ENCODE peak calls at places on chromosomes 12 and 14, in six cellular contexts. M is heart right ventricle, D is Peyer's patch, E is transverse colon, T is WERI-Rb-1, O is IMR-90. P is an unnamed sample.

GRCh38 chr12:27083861-27084271 is 1.5 kb upstream of the C12orf71 start:
- DNase-seq in M (no peak), O (peak; percentile 71), T (peak; percentile 8), D (no peak), E (no peak), P (peak; percentile 72)

GRCh38 chr12:107774349-107775029 is at the start of gene ASCL4:
- DNase-seq in D (no peak), E (no peak), T (no peak), O (no peak), M (no peak), P (no peak)

GRCh38 chr14:50038398-50039119 is 77.8 kb downstream of the VCPKMT start:
- DNase-seq in E (no peak), M (no peak), T (no peak), O (peak; percentile 98), D (no peak), P (peak; percentile 91)

GRCh38 chr12:48285751-48286650 is 64.7 kb downstream of the ZNF641 start:
- DNase-seq in O (no peak), M (no peak), D (no peak), T (no peak), E (no peak), P (no peak)

GRCh38 chr12:7079826-7080125 is 12.5 kb downstream of the C1R start:
- DNase-seq in M (no peak), T (no peak), O (peak; percentile 76), D (no peak), E (no peak), P (peak; percentile 80)

GRCh38 chr12:90023207-90023870 is 314.7 kb upstream of the ATP2B1 start:
- DNase-seq in O (no peak), D (no peak), E (no peak), M (no peak), T (peak; percentile 92), P (no peak)

GRCh38 chr14:78152246-78153068 is 17.7 kb upstream of the NRXN3 start:
- DNase-seq in E (no peak), T (no peak), D (no peak), O (no peak), M (no peak), P (no peak)

GRCh38 chr12:95784286-95784685 is 6.3 kb downstream of the NTN4 start:
- DNase-seq in T (no peak), E (no peak), O (peak; percentile 44), D (no peak), M (no peak), P (no peak)

GRCh38 chr12:116916714-116917114 is 6.0 kb downstream of the FBXW8 start:
- DNase-seq in E (peak; percentile 9), D (no peak), T (peak; percentile 38), M (no peak), O (peak; percentile 84), P (peak; percentile 90)

GRCh38 chr14:32324601-32325000 is 4.5 kb upstream of the AKAP6 start:
- DNase-seq in D (no peak), M (no peak), T (no peak), O (no peak), E (no peak), P (peak; percentile 53)

GRCh38 chr14:90714811-90715210 is 101.4 kb downstream of the TTC7B start:
- DNase-seq in D (no peak), M (no peak), E (no peak), O (peak; percentile 65), T (no peak), P (peak; percentile 45)

GRCh38 chr14:21997300-21997699 is 323.7 kb upstream of the OR4E1 start:
- DNase-seq in M (no peak), D (no peak), O (peak; percentile 4), E (no peak), T (no peak), P (peak; percentile 19)

GRCh38 chr14:78325911-78326310 is 155.7 kb downstream of the NRXN3 start:
- DNase-seq in O (no peak), T (no peak), E (no peak), D (no peak), M (no peak), P (no peak)

GRCh38 chr14:58744951-58745350 is 107.2 kb downstream of the DACT1 start:
- DNase-seq in T (no peak), D (no peak), O (no peak), E (no peak), M (no peak), P (no peak)

GRCh38 chr12:27787559-27787958 is 7.5 kb upstream of the MANSC4 start:
- DNase-seq in E (no peak), M (no peak), D (no peak), T (no peak), O (peak; percentile 86), P (peak; percentile 22)

GRCh38 chr14:61524211-61524806 is 171.0 kb upstream of the HIF1A start:
- DNase-seq in T (no peak), O (peak; percentile 74), E (no peak), M (no peak), D (no peak), P (peak; percentile 81)

GRCh38 chr12:6096527-6096926 is 27.9 kb downstream of the VWF start:
- DNase-seq in M (no peak), O (no peak), T (no peak), E (no peak), D (no peak), P (no peak)

GRCh38 chr14:101819251-101819990 is 57.9 kb downstream of the PPP2R5C start:
- DNase-seq in E (peak; percentile 58), D (peak; percentile 82), O (no peak), M (no peak), T (no peak), P (no peak)

DNA sequence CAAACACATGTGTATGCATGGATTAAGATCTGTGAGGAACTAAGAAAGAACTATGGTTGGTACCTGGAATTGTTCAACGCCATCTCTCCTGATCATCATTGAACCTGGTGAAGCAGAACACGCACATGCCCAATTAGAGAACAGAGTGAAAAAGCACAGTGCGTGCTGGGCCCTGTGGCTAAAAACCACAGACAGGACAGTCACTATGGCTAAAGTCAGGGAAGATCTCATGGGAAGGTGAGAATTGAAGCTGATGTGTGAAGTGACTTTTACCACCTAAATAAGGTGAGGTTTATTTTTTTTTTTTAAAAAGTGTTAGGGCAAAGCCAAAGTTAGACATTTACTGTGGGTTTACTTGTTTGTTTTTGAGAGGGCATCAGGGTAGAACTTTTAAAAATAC is 215.0 kb downstream of the SLC38A4 start:
- DNase-seq in D (no peak), E (no peak), T (no peak), M (no peak), O (no peak), P (no peak)
- H3K4me3 ChIP-seq in D (no peak overlapping the region), E (no peak overlapping the region), T (no peak overlapping the region), M (no peak overlapping the region), O (no peak overlapping the region), P (no peak overlapping the region)

DNA sequence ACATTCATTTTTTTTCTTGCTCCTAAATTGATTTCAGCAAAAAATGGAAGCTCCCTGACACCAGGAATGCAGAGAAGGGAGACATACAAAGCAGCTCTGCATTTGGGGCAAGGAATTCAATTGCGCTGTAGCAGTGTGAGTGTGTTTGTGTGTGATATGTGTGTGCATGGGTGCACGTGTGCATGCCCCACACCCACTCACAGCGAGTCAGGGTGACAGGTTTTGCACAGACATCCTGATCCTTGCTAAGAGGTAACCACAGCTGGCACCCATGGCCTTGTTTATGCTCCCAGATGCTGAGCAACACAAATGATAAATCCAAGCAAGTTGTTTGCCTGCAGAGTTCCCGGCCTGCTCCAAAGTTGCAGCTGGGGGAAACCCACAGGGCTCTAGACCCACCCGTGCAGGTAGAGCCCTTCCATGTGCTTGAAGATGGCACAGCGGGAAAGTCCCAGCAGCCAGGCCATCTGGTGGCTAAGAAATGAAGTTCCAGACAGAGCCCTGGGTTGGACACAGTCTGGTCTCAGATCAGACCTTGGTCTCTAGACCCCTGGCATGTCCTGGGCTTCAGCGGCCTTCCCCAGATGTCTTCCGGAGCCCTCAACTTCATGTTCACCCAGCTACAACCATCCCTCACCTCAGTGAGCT is 25.8 kb upstream of the BDKRB2 start:
- DNase-seq in D (no peak), E (no peak), O (peak; percentile 62), T (peak; percentile 42), M (no peak), P (no peak)
- TF ChIP-seq CTCF in D (no peak), E (no peak), O (no peak), T (peak; percentile 50), M (no peak), P (peak; percentile 26)

DNA sequence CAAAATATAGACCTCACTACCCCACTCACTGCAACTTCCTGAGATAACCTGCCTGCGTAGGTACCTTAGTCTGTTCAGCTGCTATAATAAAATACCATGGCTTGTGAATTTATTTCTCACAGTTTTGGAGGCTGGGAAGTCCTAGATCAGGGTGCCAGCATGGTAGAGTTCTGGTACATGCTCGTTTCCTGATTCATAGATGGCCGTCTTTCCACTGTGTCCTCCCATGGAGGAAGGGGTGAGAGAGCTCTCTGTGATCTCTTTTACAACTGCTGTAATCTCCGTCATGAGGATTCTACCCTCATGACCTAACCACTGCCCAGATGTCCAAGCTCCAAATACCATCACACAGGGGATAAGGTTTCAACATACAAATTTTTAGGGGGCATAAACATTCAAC is 49.7 kb downstream of the KCNA1 start:
- DNase-seq in O (no peak), T (no peak), M (no peak), D (no peak), E (no peak), P (no peak)
- H3K4me3 ChIP-seq in O (no peak overlapping the region), T (no peak overlapping the region), M (no peak overlapping the region), D (no peak overlapping the region), E (no peak overlapping the region), P (no peak overlapping the region)

GRCh38 chr12:126926023-126926600 is 1340.9 kb upstream of the TMEM132C start:
- DNase-seq in M (no peak), O (no peak), D (no peak), E (no peak), T (peak; percentile 18), P (no peak)
- TF ChIP-seq CTCF in M (no peak), O (no peak), D (peak; percentile 44), E (no peak), T (peak; percentile 46), P (no peak)

DNA sequence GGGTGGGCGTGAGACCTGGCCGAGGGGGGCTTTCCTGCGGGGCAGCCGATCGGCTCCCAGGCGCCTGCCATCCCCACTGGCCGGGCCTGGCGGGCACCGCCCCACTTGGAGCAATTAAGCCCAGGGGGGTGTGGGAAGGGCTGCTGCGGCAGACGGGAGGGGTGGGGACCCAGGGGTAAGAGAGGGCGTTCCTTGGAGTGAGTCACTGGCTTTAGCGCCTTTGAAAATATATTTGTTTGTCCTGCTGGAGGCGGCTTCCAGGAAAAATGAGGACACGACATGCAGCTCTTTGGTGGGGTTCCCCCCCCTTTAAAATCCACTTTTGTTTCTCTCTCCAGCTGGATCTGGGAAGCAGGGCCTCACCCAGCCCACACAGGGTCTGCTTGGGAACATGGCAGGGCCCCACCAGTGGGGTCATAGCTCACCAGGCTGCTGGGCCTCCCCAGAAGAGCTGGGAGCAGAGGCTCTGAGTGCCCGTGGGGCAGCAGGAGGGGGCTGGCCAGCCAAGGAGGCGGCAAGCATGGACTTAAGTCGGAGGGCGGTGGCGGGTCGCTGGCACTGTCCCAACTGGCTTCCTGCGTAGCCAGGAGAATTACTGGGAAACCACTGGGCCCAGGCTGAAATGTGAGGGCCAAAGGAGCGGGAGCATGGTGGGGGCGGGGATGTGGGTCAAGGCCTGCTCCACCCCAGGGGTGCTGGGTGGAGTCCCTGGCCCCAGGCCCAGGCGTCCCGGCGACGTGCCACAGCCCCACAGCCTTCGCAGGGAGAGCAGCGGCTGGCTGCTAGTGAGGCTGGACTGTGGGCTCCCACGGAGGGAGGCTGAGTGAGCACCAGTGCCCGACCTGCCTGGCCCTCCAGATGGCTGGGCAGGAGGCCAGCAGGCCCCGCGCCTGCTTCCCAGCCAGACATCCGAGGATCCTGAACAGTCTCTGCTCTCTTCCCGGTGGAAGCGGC is 128.0 kb downstream of the RFLNA start:
- DNase-seq in M (peak; percentile 94), E (peak; percentile 92), O (peak; percentile 94), D (peak; percentile 29), T (peak; percentile 87), P (peak; percentile 87)
- H3K4me3 ChIP-seq in M (peak overlapping the region; percentile 20), E (peak overlapping the region; percentile 4), O (peak overlapping the region; percentile 10), D (no peak overlapping the region), T (peak overlapping the region; percentile 19), P (no peak overlapping the region)

P was measured in choroid plexus epithelial cell.